ENCODE peak calls at places on chromosomes 1 and 21, in seven cellular contexts. L, F, J, D, O, W and Z are unnamed samples.

GRCh38 chr1:63322248-63322943 is at the start of gene FOXD3:
- DNase-seq in F (peak; percentile 71), W (peak; percentile 71), D (peak; percentile 53), O (peak; percentile 74), L (peak; percentile 76), J (peak; percentile 47), Z (no peak)

GRCh38 chr1:226864311-226864710 is 6.1 kb upstream of the PSEN2 start:
- DNase-seq in L (no peak), O (peak; percentile 35), W (peak; percentile 26), D (no peak), F (no peak), J (no peak), Z (no peak)

GRCh38 chr1:27377760-27378495 is 3.3 kb upstream of the FCN3 start:
- DNase-seq in J (no peak), F (no peak), D (no peak), O (no peak), L (no peak), W (no peak), Z (no peak)

GRCh38 chr1:3651939-3652537 is at the start of gene TP73:
- DNase-seq in D (no peak), F (no peak), O (no peak), L (peak; percentile 88), W (no peak), J (peak; percentile 63), Z (no peak)

GRCh38 chr1:111563619-111564018 is 56.0 kb upstream of the RAP1A start:
- DNase-seq in W (no peak), F (no peak), D (no peak), O (peak; percentile 12), J (no peak), L (no peak), Z (no peak)

GRCh38 chr1:2821970-2822620 is 20.6 kb upstream of the TTC34 start:
- DNase-seq in D (no peak), J (peak; percentile 26), O (peak; percentile 17), L (peak; percentile 82), W (peak; percentile 32), F (peak; percentile 66), Z (peak; percentile 43)

GRCh38 chr21:15020797-15021196 is 44.0 kb downstream of the NRIP1 start:
- DNase-seq in W (no peak), O (no peak), J (no peak), D (no peak), L (no peak), F (no peak), Z (no peak)

GRCh38 chr1:22845536-22845935 is 127.1 kb downstream of the LACTBL1 start:
- DNase-seq in L (no peak), W (no peak), J (no peak), F (no peak), O (no peak), D (no peak), Z (no peak)

GRCh38 chr1:3735027-3735682 is 17.1 kb upstream of the CCDC27 start:
- DNase-seq in F (no peak), D (no peak), O (no peak), W (no peak), J (no peak), L (no peak), Z (no peak)

GRCh38 chr1:143698016-143698415 is 273.8 kb downstream of the FAM72C start:
- DNase-seq in D (no peak), L (peak; percentile 71), J (no peak), W (peak; percentile 74), O (peak; percentile 69), F (peak; percentile 36), Z (peak; percentile 73)

GRCh38 chr1:53326598-53327182 is 1.2 kb downstream of the LRP8 start:
- DNase-seq in F (no peak), O (no peak), L (peak; percentile 76), J (peak; percentile 33), W (no peak), D (no peak), Z (no peak)

GRCh38 chr1:230794431-230794830 is 47.2 kb downstream of the CAPN9 start:
- DNase-seq in O (no peak), L (peak; percentile 39), D (no peak), W (no peak), F (no peak), J (no peak), Z (no peak)

GRCh38 chr1:224168859-224169380 is 14.1 kb upstream of the DEGS1 start:
- DNase-seq in F (no peak), J (no peak), L (no peak), W (no peak), O (peak; percentile 55), D (no peak), Z (no peak)

GRCh38 chr1:209086486-209087192 is 496.9 kb upstream of the CAMK1G start:
- DNase-seq in O (no peak), L (no peak), J (no peak), W (no peak), F (no peak), D (no peak), Z (no peak)

GRCh38 chr1:90963651-90964050 is 58.2 kb downstream of the ZNF644 start:
- DNase-seq in O (no peak), D (no peak), W (no peak), F (no peak), L (no peak), J (no peak), Z (no peak)

GRCh38 chr1:26787381-26787705 is 407 bp upstream of the PIGV start:
- DNase-seq in L (no peak), O (no peak), F (peak; percentile 52), W (peak; percentile 61), J (no peak), D (no peak), Z (no peak)

GRCh38 chr1:40476924-40477679 is at the start of gene ZFP69:
- DNase-seq in F (peak; percentile 64), W (peak; percentile 76), J (peak; percentile 76), O (no peak), L (peak; percentile 97), D (peak; percentile 5), Z (no peak)

GRCh38 chr1:156689960-156690672 is 12.9 kb upstream of the NES start:
- DNase-seq in D (no peak), L (no peak), F (no peak), J (no peak), W (no peak), O (no peak), Z (no peak)

GRCh38 chr1:180270767-180271639 is 40.9 kb downstream of the LHX4 start:
- DNase-seq in W (peak; percentile 69), O (no peak), J (no peak), D (no peak), F (no peak), L (no peak), Z (no peak)
- TF ChIP-seq EP300 in W (no peak), O (no peak), J (no peak), D (no peak), F (no peak), L (no peak), Z (no peak)

DNA sequence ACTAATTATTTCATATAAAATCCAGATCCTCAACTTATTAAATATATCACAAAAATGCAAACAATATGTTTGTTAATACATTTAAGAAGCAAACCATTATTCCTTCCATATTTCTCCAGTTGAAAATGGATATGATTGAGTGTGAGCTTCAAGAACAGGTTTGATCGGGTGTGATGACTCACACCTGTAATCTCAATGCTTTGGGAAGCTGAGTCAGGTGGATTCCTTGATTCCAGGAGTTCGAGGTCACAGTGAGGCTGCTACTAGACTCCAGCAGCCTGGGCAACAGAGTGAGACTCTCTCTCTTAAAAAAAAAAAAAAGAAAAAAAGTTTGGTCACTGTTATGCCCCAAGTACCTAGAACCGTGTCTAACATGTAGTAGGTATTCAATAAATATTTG is 42.9 kb upstream of the RRP15 start:
- DNase-seq in O (no peak), W (no peak), D (no peak), J (no peak), F (no peak), L (no peak), Z (no peak)
- TF ChIP-seq EP300 in O (no peak), W (no peak), D (no peak), J (no peak), F (no peak), L (no peak), Z (no peak)

GRCh38 chr1:182972821-182973220 is 19.9 kb upstream of the SHCBP1L start:
- DNase-seq in W (no peak), L (no peak), J (no peak), F (no peak), D (no peak), O (no peak), Z (no peak)
- TF ChIP-seq EP300 in W (no peak), L (no peak), J (no peak), F (no peak), D (no peak), O (no peak), Z (no peak)

GRCh38 chr1:113871597-113872113 is at the start of gene PTPN22:
- DNase-seq in J (no peak), F (peak; percentile 50), O (no peak), L (no peak), D (peak; percentile 21), W (peak; percentile 72), Z (no peak)

GRCh38 chr1:113872219-113872934 is 865 bp upstream of the PTPN22 start:
- DNase-seq in F (no peak), O (no peak), L (no peak), D (no peak), J (no peak), W (no peak), Z (no peak)

GRCh38 chr1:113875714-113876113 is 4.2 kb upstream of the PTPN22 start:
- DNase-seq in O (no peak), D (no peak), F (no peak), W (no peak), J (no peak), L (no peak), Z (no peak)

GRCh38 chr1:113876181-113876580 is 4.7 kb upstream of the PTPN22 start:
- DNase-seq in W (no peak), F (no peak), J (no peak), L (no peak), O (no peak), D (no peak), Z (no peak)

DNA sequence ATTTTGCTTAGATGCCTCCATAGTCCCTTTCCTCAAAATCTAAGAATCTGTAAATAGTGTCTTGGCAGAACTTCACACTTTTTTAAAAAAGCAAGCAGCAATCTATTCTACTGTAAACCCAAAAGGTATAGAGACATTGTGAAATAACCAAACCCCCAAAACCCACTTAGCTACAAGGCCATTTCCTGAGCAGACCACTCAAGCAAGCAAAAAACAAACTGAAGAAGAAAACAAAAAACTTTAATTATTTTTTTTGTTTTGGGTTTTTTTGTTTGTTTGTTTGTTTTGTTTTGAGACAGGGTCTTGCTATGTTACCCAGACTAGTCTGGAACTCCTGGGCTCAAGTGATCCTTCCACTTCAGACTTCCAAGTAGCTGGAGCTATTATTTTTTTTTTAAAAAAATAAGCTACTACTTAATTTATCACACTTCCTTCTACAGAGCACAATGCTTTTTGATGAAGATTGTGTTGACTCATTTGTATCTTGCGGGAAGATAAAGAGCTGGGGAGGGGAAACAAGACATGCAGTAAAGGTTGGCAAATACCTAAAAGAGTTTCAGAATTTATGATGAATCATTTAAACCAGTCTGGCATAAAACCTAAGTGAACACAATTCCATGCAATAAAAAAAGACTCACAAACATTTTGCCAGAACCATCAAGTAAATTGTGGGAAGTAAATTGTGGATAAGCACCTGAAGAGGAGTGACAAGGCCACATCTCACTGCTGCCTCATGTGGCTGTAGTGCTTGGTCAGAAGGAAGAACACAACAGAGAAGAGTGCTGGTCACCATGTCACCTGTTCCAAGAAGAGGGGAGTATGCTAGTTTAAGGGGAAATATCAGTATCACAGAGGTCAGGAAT is 2.7 kb upstream of the PTPN22 start:
- DNase-seq in L (no peak), F (no peak), D (no peak), W (peak; percentile 49), J (no peak), O (peak; percentile 33), Z (no peak)
- TF ChIP-seq EP300 in L (no peak), F (no peak), D (no peak), W (no peak), J (no peak), O (no peak), Z (no peak)